ENCODE peak calls at places on chromosomes 1 and 21, in four cellular contexts. G is K562, B is HepG2, L is GM12878. X is an unnamed sample.

GRCh38 chr21:39660191-39660590 is 47.5 kb downstream of the B3GALT5 start:
- DNase-seq in G (no peak), B (no peak), L (no peak), X (no peak)

GRCh38 chr1:30166194-30166593 is 557.2 kb downstream of the MATN1 start:
- DNase-seq in G (no peak), B (no peak), L (no peak), X (no peak)

GRCh38 chr1:152626688-152627087 is 3.8 kb upstream of the LCE3A start:
- DNase-seq in G (no peak), B (no peak), L (no peak), X (peak)

GRCh38 chr1:6090996-6091822 is 45.5 kb downstream of the KCNAB2 start:
- DNase-seq in G (no peak), B (no peak), L (no peak), X (peak)

GRCh38 chr1:31027693-31028526 is 37.6 kb downstream of the PUM1 start:
- DNase-seq in G (no peak), B (no peak), L (no peak), X (no peak)

GRCh38 chr1:160166459-160166858 is 15.1 kb downstream of the ATP1A4 start:
- DNase-seq in G (no peak), B (no peak), L (no peak), X (no peak)

GRCh38 chr1:55375617-55376258 is 160.6 kb upstream of the USP24 start:
- DNase-seq in G (peak), B (peak), L (no peak), X (peak)

GRCh38 chr1:50329332-50329932 is 93.8 kb downstream of the DMRTA2 start:
- DNase-seq in G (no peak), B (no peak), L (no peak), X (no peak)

GRCh38 chr1:246836169-246836568 is 95.6 kb downstream of the AHCTF1 start:
- DNase-seq in G (no peak), B (no peak), L (no peak), X (no peak)

GRCh38 chr1:15799004-15799867 is 8.2 kb downstream of the UQCRHL start:
- DNase-seq in G (no peak), B (peak), L (no peak), X (no peak)

GRCh38 chr1:165632152-165632469 is 1.1 kb downstream of the MGST3 start:
- DNase-seq in G (no peak), B (no peak), L (no peak), X (no peak)

GRCh38 chr1:7929637-7930036 is 11.0 kb downstream of the TNFRSF9 start:
- DNase-seq in G (no peak), B (no peak), L (no peak), X (no peak)

GRCh38 chr1:227910506-227910905 is 37.2 kb downstream of the WNT9A start:
- DNase-seq in G (no peak), B (no peak), L (no peak), X (no peak)

GRCh38 chr1:51558375-51558924 is 39.4 kb upstream of the EPS15 start:
- DNase-seq in G (no peak), B (no peak), L (no peak), X (no peak)

GRCh38 chr1:76110662-76111061 is 36.1 kb downstream of the ST6GALNAC3 start:
- DNase-seq in G (no peak), B (no peak), L (no peak), X (no peak)

GRCh38 chr1:179743679-179744400 is 749 bp downstream of the FAM163A start:
- DNase-seq in G (no peak), B (no peak), L (no peak), X (peak)

GRCh38 chr1:33008051-33008914 is 28.4 kb downstream of the AK2 start:
- DNase-seq in G (no peak), B (no peak), L (no peak), X (no peak)

GRCh38 chr1:6091823-6092109 is 46.1 kb downstream of the KCNAB2 start:
- DNase-seq in G (no peak), B (no peak), L (no peak), X (no peak)

GRCh38 chr1:114352797-114353196 is 158.2 kb downstream of the TRIM33 start:
- DNase-seq in G (peak), B (no peak), L (no peak), X (no peak)

GRCh38 chr1:154166207-154166606 is 11.3 kb upstream of the NUP210L start:
- DNase-seq in G (no peak), B (no peak), L (no peak), X (no peak)

GRCh38 chr1:41578712-41579335 is 94.3 kb upstream of the EDN2 start:
- DNase-seq in G (peak), B (peak), L (no peak), X (peak)

GRCh38 chr1:80445021-80445420 is 1355.7 kb upstream of the ADGRL2 start:
- DNase-seq in G (no peak), B (no peak), L (no peak), X (no peak)

GRCh38 chr1:25028910-25029599 is 99.0 kb upstream of the RUNX3 start:
- DNase-seq in G (no peak), B (no peak), L (no peak), X (no peak)

GRCh38 chr1:20153000-20153418 is 13.9 kb downstream of the PLA2G2F start:
- DNase-seq in G (no peak), B (no peak), L (no peak), X (no peak)
- TF ChIP-seq FOXK2 in G (no peak), B (no peak), L (no peak), X (no peak)

GRCh38 chr1:85122169-85122568 is 73.9 kb upstream of the MCOLN3 start:
- DNase-seq in G (no peak), B (no peak), L (no peak), X (no peak)
- TF ChIP-seq FOXK2 in G (no peak), B (no peak), L (no peak), X (no peak)

GRCh38 chr1:156808186-156809030 is 8.2 kb downstream of the SH2D2A start:
- DNase-seq in G (no peak), B (no peak), L (no peak), X (no peak)

GRCh38 chr1:156805766-156806511 is 10.7 kb downstream of the SH2D2A start:
- DNase-seq in G (no peak), B (no peak), L (no peak), X (no peak)

GRCh38 chr1:156804572-156805243 is 11.9 kb downstream of the SH2D2A start:
- DNase-seq in G (no peak), B (no peak), L (no peak), X (no peak)

GRCh38 chr1:156807627-156808026 is 9.0 kb downstream of the SH2D2A start:
- DNase-seq in G (no peak), B (no peak), L (no peak), X (no peak)

DNA sequence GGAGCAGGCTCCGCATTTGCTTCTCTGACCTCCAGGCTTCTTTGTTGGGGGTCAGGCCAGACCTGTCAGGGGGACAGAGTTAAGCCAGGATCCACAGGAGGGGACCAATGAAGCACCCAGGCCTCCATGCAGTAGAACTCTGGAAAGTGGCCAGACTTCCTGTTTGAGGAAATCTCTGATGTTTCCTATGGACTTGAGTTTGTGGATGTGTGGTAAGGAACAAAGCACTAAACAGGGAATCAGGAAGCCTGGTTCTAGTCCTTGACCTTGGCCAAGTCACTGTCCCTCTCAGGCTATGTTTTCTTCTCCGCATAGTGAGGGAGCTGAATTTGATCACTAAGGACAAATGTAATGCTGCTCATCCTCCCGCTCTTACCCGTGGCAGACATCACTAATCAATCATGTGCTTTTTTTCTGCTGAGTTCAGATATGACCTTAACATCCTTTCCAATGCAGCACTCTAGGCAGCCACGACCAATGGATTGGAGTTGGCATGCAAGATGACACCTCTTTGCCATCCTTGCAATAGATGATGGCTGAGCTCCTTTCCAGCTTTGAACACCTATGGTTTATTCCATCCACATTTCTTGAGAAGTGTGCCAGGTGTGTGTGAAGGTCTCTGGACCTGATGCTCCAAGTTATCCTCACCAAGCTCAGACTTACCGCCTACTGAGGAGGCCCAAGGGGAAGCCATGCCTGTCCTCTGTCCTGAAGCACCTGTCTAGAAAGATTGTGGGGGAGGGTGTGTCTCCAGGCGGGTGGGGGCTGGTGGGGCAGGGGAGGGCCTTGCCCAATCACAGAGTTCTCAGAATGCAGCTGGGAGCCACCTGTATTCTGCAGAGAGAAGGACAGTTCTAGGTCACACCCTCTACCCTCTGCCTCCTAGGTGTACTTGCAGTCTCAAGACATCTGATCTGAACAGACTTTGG is 9.9 kb downstream of the SH2D2A start:
- DNase-seq in G (no peak), B (no peak), L (no peak), X (no peak)
- TF ChIP-seq FOXK2 in G (no peak), B (no peak), L (no peak), X (no peak)

DNA sequence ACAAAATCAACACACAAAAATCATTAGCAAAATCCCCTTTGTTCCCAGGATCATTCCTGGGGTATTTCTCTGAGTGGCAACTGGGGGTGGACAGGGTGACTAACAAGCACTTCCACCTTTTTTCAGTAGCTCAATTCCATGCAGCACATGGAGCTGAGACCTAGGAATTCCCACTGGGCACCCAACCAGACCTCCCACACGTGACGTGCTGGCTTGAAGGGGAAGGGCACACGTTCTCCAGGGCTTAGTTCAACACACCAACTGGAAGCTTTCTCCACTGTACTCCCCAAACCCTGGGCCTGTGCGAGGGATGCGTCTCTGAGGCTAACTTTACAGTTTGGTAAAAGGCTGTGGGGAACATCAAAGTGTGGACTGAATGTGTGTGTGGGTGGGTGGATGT is 9.7 kb downstream of the STUM start:
- DNase-seq in G (no peak), B (no peak), L (no peak), X (no peak)
- TF ChIP-seq FOXK2 in G (no peak), B (no peak), L (no peak), X (no peak)

DNA sequence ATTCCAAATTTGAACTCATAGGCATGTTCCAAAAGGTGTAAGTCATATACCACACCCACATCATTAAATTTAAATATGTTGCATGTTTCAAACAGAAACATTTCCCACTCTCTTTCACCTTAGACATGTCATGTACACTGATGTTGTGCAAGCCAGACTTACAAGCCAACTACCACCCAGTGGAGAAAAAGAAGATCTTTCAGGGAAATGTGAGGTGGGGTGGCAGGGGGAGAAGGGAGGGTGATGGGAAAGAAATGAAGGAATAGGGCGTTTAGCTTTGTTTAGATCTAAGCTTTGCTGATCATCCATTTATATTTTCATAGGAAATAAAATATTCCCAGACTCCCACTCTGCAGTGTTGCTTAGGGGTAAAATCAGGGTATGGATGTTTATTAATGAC is 1.6 kb downstream of the NEGR1 start:
- DNase-seq in G (no peak), B (no peak), L (no peak), X (no peak)
- TF ChIP-seq FOXK2 in G (no peak), B (no peak), L (no peak), X (no peak)

DNA sequence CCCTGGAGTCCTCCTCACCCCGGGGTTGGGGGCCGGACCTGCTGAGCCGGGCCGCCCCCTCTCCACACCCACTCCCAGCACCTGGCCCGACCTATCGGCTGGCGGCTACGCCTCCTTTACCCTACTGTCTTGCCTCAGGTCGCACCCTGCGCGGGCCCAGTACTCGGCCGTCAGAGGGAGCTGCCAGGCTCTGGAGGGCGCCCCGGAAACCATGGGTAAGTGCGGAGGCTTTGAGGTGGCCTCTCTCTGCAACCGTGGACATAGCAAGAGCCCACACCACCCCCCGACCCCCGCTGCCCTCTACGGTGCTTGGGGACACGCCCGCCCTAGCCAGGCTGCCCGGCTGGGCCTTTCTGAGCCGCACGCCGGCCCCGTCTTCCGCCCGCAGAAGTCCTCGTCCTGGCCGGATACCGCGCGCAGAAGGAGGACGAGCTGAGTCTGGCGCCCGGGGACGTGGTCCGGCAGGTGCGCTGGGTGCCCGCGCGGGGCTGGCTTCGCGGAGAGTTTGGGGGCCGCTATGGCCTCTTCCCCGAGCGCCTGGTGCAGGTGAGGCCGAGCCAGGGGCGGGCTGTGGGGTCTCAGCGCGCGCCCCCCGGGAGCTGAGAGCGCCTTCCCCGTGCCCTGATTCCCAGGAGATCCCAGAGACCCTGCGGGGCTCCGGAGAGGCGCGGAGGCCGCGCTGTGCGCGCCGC is at the start of gene SH3D21:
- DNase-seq in G (peak), B (peak), L (no peak), X (peak)
- TF ChIP-seq FOXK2 in G (no peak), B (no peak), L (no peak), X (no peak)

GRCh38 chr21:41121785-41122415 is 46.1 kb upstream of the BACE2 start:
- DNase-seq in G (peak), B (peak), L (peak), X (peak)
- TF ChIP-seq FOXK2 in G (no peak), B (no peak), L (no peak), X (no peak)

GRCh38 chr1:224175615-224176014 is 7.4 kb upstream of the DEGS1 start:
- DNase-seq in G (no peak), B (no peak), L (no peak), X (no peak)
- TF ChIP-seq FOXK2 in G (no peak), B (no peak), L (no peak), X (no peak)